ENCODE peak calls at places on chromosomes 4 and X, in four cellular contexts. O is WTC11, S is GM12878, Z is K562. L is an unnamed sample.

GRCh38 chrX:151458824-151459223 is 61.8 kb downstream of the VMA21 start:
- DNase-seq in Z (no peak), O (no peak), S (no peak), L (peak)

GRCh38 chr4:40669504-40669903 is 39.8 kb upstream of the RBM47 start:
- DNase-seq in S (peak), Z (no peak), O (no peak), L (no peak)

GRCh38 chr4:86453044-86453501 is 93.2 kb upstream of the MAPK10 start:
- DNase-seq in O (no peak), Z (no peak), S (no peak), L (no peak)

GRCh38 chrX:45322820-45323219 is 122.1 kb upstream of the DIPK2B start:
- DNase-seq in S (no peak), Z (no peak), O (no peak), L (no peak)

GRCh38 chr4:80143305-80143679 is 54.0 kb upstream of the PRDM8 start:
- DNase-seq in S (no peak), O (no peak), Z (peak), L (no peak)

GRCh38 chr4:22474636-22475310 is 41.1 kb downstream of the ADGRA3 start:
- DNase-seq in S (no peak), Z (no peak), O (no peak), L (peak)

GRCh38 chr4:127210877-127211276 is 421.9 kb upstream of the INTU start:
- DNase-seq in S (no peak), Z (no peak), O (no peak), L (no peak)

GRCh38 chr4:7355795-7356194 is 78.9 kb downstream of the PSAPL1 start:
- DNase-seq in S (no peak), Z (no peak), O (no peak), L (no peak)

GRCh38 chr4:170111100-170111499 is 21.3 kb upstream of the AADAT start:
- DNase-seq in O (no peak), S (no peak), Z (no peak), L (no peak)

GRCh38 chrX:10525381-10525780 is 95.0 kb downstream of the MID1 start:
- DNase-seq in Z (no peak), S (no peak), O (no peak), L (no peak)

GRCh38 chr4:44150091-44150576 is 298.5 kb downstream of the KCTD8 start:
- DNase-seq in Z (no peak), O (no peak), S (no peak), L (peak)

GRCh38 chr4:13627185-13627605 is 330 bp downstream of the BOD1L1 start:
- DNase-seq in O (peak), S (no peak), Z (no peak), L (no peak)

GRCh38 chr4:185238261-185238681 is 28.9 kb downstream of the SNX25 start:
- DNase-seq in S (no peak), O (no peak), Z (no peak), L (no peak)

GRCh38 chr4:153372967-153373562 is 28.6 kb downstream of the MND1 start:
- DNase-seq in S (no peak), O (no peak), Z (no peak), L (no peak)

GRCh38 chrX:135737361-135738071 is 24.1 kb downstream of the CT45A1 start:
- DNase-seq in S (no peak), O (no peak), Z (no peak), L (no peak)

GRCh38 chr4:48173055-48173991 is 39.3 kb upstream of the TXK start:
- DNase-seq in Z (peak), S (peak), O (no peak), L (no peak)

DNA sequence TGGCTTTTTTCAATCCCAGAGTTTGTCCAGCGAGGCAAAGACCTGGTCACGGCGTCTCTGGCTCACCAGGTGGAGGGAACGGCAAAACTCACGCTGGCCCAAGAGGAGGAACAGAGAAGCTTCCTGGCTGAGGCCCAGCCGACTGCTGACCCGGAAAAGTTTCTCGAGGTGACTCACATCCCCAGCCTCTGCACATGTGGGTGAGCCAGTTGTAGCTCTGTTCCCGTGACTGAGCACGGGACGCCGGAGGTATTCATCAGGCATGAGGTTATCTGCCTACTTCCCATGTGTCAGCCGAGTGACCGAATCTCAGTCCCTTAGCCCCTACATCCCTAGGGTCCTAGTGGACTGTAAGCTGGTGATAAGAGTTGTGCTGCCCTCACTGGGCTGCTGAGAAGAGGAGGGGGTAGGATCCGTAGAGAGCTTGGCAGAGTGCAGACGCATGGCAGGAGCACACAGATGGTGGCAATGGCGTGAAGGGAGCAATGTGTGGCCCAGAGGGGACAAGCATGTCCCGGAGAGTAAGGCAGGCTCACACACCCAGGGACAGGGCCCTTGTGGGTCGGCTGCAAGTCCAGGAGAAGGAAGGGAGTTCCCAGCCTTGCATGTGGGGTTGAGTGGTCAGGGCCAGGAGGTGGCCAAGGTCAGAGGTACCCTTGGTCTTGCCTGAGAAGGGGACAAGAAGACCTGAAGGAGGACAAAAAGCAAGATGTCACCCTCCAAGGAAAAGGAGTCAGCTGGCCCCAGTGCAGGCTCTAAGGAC is 42.9 kb downstream of the EVC start:
- DNase-seq in Z (no peak), S (no peak), O (no peak), L (no peak)
- TF ChIP-seq CREM in Z (no peak), S (no peak), O (no peak), L (no peak)

GRCh38 chrX:77617206-77617605 is 168.8 kb downstream of the ATRX start:
- DNase-seq in S (no peak), Z (no peak), O (no peak), L (no peak)

GRCh38 chrX:77622672-77623071 is 163.3 kb downstream of the ATRX start:
- DNase-seq in S (no peak), O (no peak), Z (no peak), L (no peak)

DNA sequence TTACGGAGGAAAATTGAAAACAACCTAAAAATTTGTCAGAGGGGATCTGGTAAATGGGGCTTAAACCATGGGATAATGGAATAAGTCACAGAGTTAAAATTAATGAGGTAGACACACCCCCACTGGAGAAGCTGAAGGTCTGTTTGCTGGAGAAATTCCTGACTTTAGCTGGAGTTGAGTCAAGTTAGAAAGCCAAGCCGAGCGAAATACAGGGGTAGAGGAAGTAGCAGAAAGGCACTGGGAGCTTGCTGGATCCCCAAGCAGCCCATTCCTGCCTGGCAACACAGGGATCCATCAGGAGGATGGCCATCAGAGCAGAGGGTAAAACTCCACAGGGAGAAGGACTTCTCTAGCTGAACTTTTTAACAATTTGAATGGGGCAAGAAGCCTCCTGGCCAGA is 163.8 kb downstream of the ATRX start:
- DNase-seq in O (peak), S (no peak), Z (no peak), L (no peak)
- TF ChIP-seq CREM in O (no peak), S (no peak), Z (no peak), L (no peak)

DNA sequence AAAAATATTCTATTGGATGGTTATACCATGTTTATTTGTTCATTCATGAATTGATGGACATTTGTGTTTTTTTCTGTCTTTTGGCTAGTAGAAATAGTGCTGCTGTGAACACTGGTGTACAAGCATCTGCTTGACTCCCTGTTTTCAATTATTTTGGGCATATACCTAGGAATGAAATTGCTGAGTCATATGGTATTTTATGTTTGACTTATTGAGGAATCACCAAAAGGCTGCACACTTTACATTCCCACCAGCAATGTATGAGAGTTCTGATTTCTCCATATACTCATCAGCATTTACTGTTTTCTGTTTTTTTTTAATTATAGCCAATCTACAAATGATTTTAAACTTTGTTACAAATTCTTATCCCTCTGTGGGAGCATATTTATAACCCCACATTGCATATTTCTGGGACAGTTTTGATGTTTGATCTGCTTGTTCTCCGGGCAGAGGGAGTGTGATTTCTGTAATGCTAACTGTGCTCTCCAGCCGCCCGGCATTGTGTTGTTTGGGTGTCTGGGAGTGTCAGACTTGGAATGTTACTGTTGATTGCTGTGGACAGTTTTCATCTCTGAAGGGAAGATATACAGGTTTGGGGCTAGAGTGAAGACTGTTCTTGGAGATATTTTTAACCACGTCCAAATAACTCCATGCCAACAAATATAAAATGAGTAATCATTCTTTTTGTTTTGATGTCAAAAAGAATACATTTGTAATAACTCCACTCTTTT is 60.5 kb upstream of the PGRMC2 start:
- DNase-seq in O (no peak), Z (no peak), S (no peak), L (no peak)
- TF ChIP-seq CREM in O (no peak), Z (no peak), S (no peak), L (no peak)

DNA sequence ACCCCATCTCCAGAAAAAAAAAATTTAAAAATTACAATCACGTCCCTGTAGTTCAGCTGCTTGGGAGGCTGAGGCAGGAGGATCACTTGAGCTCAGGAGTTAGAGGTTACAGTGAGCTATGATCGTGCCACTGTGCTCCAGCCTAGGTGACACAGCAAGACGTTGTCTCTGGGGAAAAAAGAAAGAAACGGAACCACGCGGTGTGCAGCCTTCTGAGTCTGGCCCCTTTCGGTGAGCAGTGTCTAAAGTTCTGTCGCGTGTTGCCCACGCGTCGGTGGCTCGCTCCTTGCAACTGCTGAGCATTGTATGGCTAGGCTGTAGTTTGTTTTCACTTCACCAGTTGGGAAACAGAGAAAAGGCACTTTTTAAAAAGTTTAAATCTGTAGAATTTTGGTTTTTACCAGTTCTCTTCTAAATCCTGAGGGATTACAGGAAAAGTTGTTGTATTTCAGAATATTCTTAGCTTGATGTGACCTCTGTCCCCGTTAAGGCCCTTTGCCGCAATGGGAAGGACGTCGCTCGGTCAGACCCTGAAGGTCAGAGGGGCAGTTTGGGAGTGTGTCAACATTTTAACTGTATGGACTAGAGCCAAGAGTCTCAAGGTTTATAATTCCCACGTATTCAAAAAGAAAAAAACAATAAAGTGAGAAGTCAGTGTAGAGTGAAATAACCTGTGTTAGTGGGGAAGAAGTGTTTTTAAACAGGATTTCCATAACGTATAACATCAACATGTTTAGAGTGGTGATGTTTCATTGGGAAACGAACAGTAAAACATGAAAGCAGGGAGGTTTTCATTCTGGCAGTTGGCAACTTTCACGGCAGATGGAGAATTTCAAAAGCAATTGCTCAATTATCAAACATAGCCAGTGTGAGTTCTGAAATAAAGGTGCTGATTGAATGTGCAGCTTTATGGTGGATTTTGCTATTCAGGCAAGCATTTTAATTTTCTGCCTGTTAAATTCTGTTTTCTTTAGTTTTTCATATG is 45.8 kb upstream of the MSANTD1 start:
- DNase-seq in S (no peak), Z (no peak), O (no peak), L (peak)
- TF ChIP-seq CREM in S (no peak), Z (no peak), O (no peak), L (peak)

DNA sequence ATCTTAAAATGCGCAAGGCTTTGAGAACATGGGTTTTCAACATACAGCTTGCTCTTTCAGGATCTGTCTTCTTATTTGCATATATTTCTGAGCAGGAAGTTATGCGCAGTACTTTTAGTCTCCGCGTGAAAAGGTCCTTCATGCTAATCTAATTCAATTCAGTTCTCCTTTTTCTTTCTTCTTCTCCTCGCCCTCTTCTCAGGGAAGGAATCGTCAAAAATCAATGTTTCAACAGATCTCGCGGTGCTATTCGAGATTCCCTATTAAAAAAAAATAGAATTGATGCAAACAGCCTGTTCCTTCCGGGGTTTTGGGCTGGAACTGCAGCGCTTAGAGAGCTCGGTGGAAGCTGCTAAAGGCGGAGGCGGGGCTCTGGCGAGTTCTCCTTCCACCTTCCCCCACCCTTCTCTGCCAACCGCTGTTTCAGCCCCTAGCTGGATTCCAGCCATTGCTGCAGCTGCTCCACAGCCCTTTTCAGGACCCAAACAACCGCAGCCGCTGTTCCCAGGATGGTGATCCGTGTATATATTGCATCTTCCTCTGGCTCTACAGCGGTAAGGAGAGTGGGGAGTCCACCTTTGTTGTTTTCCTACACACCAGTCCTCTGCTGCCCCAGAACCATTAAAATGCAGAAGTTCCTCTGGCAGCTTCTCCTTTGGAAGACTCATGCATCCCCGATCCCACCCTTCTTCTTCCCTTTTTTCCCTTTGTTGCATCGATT is at the start of the genes HMGN5 and SH3BGRL:
- DNase-seq in S (peak), Z (peak), O (peak), L (peak)
- TF ChIP-seq CREM in S (no peak), Z (no peak), O (no peak), L (no peak)